ENCODE peak calls at places on chromosomes 1 and 21, in five cellular contexts. One of them, this sample, is unnamed.

GRCh38 chr1:99707535-99708142 is 58.8 kb downstream of the FRRS1 start:
- DNase-seq in NCI-H1092: peak
- DNase-seq in uterus: peak
- DNase-seq in ACHN: peak
- DNase-seq in Kasumi-1: peak
- DNase-seq in this sample: peak

GRCh38 chr1:201361652-201362504 is 15.6 kb downstream of the TNNT2 start:
- DNase-seq in Kasumi-1: peak
- DNase-seq in uterus: no peak
- DNase-seq in NCI-H1092: peak
- DNase-seq in ACHN: peak
- DNase-seq in this sample: peak

GRCh38 chr1:33342041-33342723 is 21.3 kb upstream of the A3GALT2 start:
- DNase-seq in Kasumi-1: no peak
- DNase-seq in uterus: peak
- DNase-seq in ACHN: peak
- DNase-seq in NCI-H1092: peak
- DNase-seq in this sample: peak

GRCh38 chr1:178051071-178051470 is 42.8 kb upstream of the RASAL2 start:
- DNase-seq in Kasumi-1: no peak
- DNase-seq in uterus: no peak
- DNase-seq in NCI-H1092: no peak
- DNase-seq in ACHN: no peak
- DNase-seq in this sample: no peak

GRCh38 chr1:43934279-43934985 is 831 bp downstream of the ARTN start:
- DNase-seq in Kasumi-1: peak
- DNase-seq in NCI-H1092: peak
- DNase-seq in ACHN: peak
- DNase-seq in uterus: peak
- DNase-seq in this sample: peak

GRCh38 chr21:38619865-38620513 is 121.7 kb upstream of the ERG start:
- DNase-seq in uterus: peak
- DNase-seq in NCI-H1092: no peak
- DNase-seq in ACHN: no peak
- DNase-seq in Kasumi-1: no peak
- DNase-seq in this sample: no peak

GRCh38 chr1:189681252-189681919 is 796.3 kb downstream of the BRINP3 start:
- DNase-seq in NCI-H1092: no peak
- DNase-seq in uterus: no peak
- DNase-seq in Kasumi-1: no peak
- DNase-seq in ACHN: no peak
- DNase-seq in this sample: no peak

GRCh38 chr1:57966751-57967406 is 543.0 kb upstream of the DAB1 start:
- DNase-seq in ACHN: peak
- DNase-seq in NCI-H1092: no peak
- DNase-seq in uterus: no peak
- DNase-seq in Kasumi-1: no peak
- DNase-seq in this sample: no peak

GRCh38 chr1:1781526-1781903 is 3.2 kb upstream of the NADK start:
- DNase-seq in NCI-H1092: no peak
- DNase-seq in Kasumi-1: no peak
- DNase-seq in ACHN: no peak
- DNase-seq in uterus: no peak
- DNase-seq in this sample: no peak

GRCh38 chr1:88462481-88463261 is 221.4 kb upstream of the PKN2 start:
- DNase-seq in ACHN: peak
- DNase-seq in NCI-H1092: no peak
- DNase-seq in Kasumi-1: no peak
- DNase-seq in uterus: peak
- DNase-seq in this sample: peak

GRCh38 chr1:145997156-145998023 is 1.0 kb upstream of the TXNIP start:
- DNase-seq in Kasumi-1: peak
- DNase-seq in NCI-H1092: peak
- DNase-seq in uterus: peak
- DNase-seq in ACHN: no peak
- DNase-seq in this sample: peak

GRCh38 chr1:2998503-2999100 is 22.7 kb upstream of the ACTRT2 start:
- DNase-seq in uterus: no peak
- DNase-seq in ACHN: no peak
- DNase-seq in Kasumi-1: no peak
- DNase-seq in NCI-H1092: no peak
- DNase-seq in this sample: no peak

GRCh38 chr1:58738873-58739272 is 39.0 kb upstream of the MYSM1 start:
- DNase-seq in uterus: no peak
- DNase-seq in Kasumi-1: peak
- DNase-seq in ACHN: no peak
- DNase-seq in NCI-H1092: no peak
- DNase-seq in this sample: no peak

GRCh38 chr1:103937763-103938357 is 188.2 kb downstream of the AMY1C start:
- DNase-seq in ACHN: no peak
- DNase-seq in uterus: no peak
- DNase-seq in NCI-H1092: no peak
- DNase-seq in Kasumi-1: no peak
- DNase-seq in this sample: no peak

GRCh38 chr1:18805925-18806849 is 53.3 kb downstream of the TAS1R2 start:
- DNase-seq in NCI-H1092: no peak
- DNase-seq in Kasumi-1: no peak
- DNase-seq in ACHN: peak
- DNase-seq in uterus: no peak
- DNase-seq in this sample: no peak

GRCh38 chr1:79599257-79599656 is 592.7 kb upstream of the ADGRL4 start:
- DNase-seq in ACHN: no peak
- DNase-seq in Kasumi-1: no peak
- DNase-seq in uterus: no peak
- DNase-seq in NCI-H1092: no peak
- DNase-seq in this sample: no peak

GRCh38 chr1:31593770-31594632 is 17.7 kb downstream of the TINAGL1 start:
- DNase-seq in ACHN: peak
- DNase-seq in uterus: peak
- DNase-seq in Kasumi-1: peak
- DNase-seq in NCI-H1092: peak
- DNase-seq in this sample: peak

GRCh38 chr21:16476056-16476850 is 746.5 kb downstream of the USP25 start:
- DNase-seq in Kasumi-1: no peak
- DNase-seq in uterus: no peak
- DNase-seq in ACHN: no peak
- DNase-seq in NCI-H1092: no peak
- DNase-seq in this sample: no peak

GRCh38 chr21:36545776-36546511 is 66.0 kb upstream of the CLDN14 start:
- DNase-seq in Kasumi-1: no peak
- DNase-seq in ACHN: no peak
- DNase-seq in uterus: no peak
- DNase-seq in NCI-H1092: no peak
- DNase-seq in this sample: no peak

GRCh38 chr1:99580451-99580850 is 65.5 kb upstream of the PALMD start:
- DNase-seq in NCI-H1092: no peak
- DNase-seq in ACHN: no peak
- DNase-seq in uterus: peak
- DNase-seq in Kasumi-1: no peak
- DNase-seq in this sample: no peak

GRCh38 chr21:45969921-45970673 is 11.5 kb upstream of the COL6A1 start:
- DNase-seq in uterus: no peak
- DNase-seq in NCI-H1092: no peak
- DNase-seq in ACHN: no peak
- DNase-seq in Kasumi-1: no peak
- DNase-seq in this sample: no peak

GRCh38 chr1:147648933-147649332 is 21.4 kb downstream of the ACP6 start:
- DNase-seq in uterus: no peak
- DNase-seq in NCI-H1092: no peak
- DNase-seq in ACHN: no peak
- DNase-seq in Kasumi-1: no peak
- DNase-seq in this sample: no peak

GRCh38 chr1:147534386-147534785 is 6.9 kb upstream of the BCL9 start:
- DNase-seq in ACHN: no peak
- DNase-seq in uterus: no peak
- DNase-seq in Kasumi-1: no peak
- DNase-seq in NCI-H1092: no peak
- DNase-seq in this sample: no peak

GRCh38 chr1:233359431-233359830 is 31.9 kb downstream of the MAP3K21 start:
- DNase-seq in NCI-H1092: no peak
- DNase-seq in Kasumi-1: no peak
- DNase-seq in uterus: no peak
- DNase-seq in ACHN: peak
- DNase-seq in this sample: peak

GRCh38 chr21:37748351-37748750 is 167.9 kb downstream of the KCNJ6 start:
- DNase-seq in uterus: no peak
- DNase-seq in ACHN: no peak
- DNase-seq in NCI-H1092: no peak
- DNase-seq in Kasumi-1: no peak
- DNase-seq in this sample: no peak

GRCh38 chr1:43049487-43049886 is 90.8 kb upstream of the SLC2A1 start:
- DNase-seq in ACHN: no peak
- DNase-seq in NCI-H1092: no peak
- DNase-seq in Kasumi-1: no peak
- DNase-seq in uterus: no peak
- DNase-seq in this sample: no peak

GRCh38 chr1:3464649-3465025 is 10.2 kb downstream of the ARHGEF16 start:
- DNase-seq in uterus: no peak
- DNase-seq in NCI-H1092: no peak
- DNase-seq in ACHN: no peak
- DNase-seq in Kasumi-1: no peak
- DNase-seq in this sample: no peak

GRCh38 chr1:35923841-35924240 is 7.1 kb upstream of the AGO3 start:
- DNase-seq in Kasumi-1: no peak
- DNase-seq in ACHN: no peak
- DNase-seq in NCI-H1092: no peak
- DNase-seq in uterus: no peak
- DNase-seq in this sample: no peak

GRCh38 chr1:197469620-197470210 is 201.7 kb downstream of the CRB1 start:
- DNase-seq in Kasumi-1: peak
- DNase-seq in ACHN: no peak
- DNase-seq in NCI-H1092: no peak
- DNase-seq in uterus: no peak
- DNase-seq in this sample: no peak

GRCh38 chr1:30597711-30598110 is 125.7 kb downstream of the MATN1 start:
- DNase-seq in NCI-H1092: no peak
- DNase-seq in Kasumi-1: no peak
- DNase-seq in ACHN: no peak
- DNase-seq in uterus: no peak
- DNase-seq in this sample: no peak

GRCh38 chr21:32934829-32935228 is 90.9 kb upstream of the OLIG2 start:
- DNase-seq in Kasumi-1: no peak
- DNase-seq in ACHN: no peak
- DNase-seq in uterus: no peak
- DNase-seq in NCI-H1092: no peak
- DNase-seq in this sample: no peak

GRCh38 chr1:6414443-6414844 is 5.3 kb downstream of the HES2 start:
- DNase-seq in NCI-H1092: peak
- DNase-seq in uterus: no peak
- DNase-seq in Kasumi-1: peak
- DNase-seq in ACHN: peak
- DNase-seq in this sample: peak

GRCh38 chr1:7278827-7279752 is 492.0 kb upstream of the VAMP3 start:
- DNase-seq in ACHN: no peak
- DNase-seq in Kasumi-1: no peak
- DNase-seq in uterus: no peak
- DNase-seq in NCI-H1092: peak
- DNase-seq in this sample: no peak

GRCh38 chr1:59332983-59333382 is 36.1 kb downstream of the FGGY start:
- DNase-seq in NCI-H1092: no peak
- DNase-seq in Kasumi-1: peak
- DNase-seq in ACHN: no peak
- DNase-seq in uterus: no peak
- DNase-seq in this sample: no peak

GRCh38 chr1:223771814-223772770 is 59.8 kb downstream of the CAPN2 start:
- DNase-seq in NCI-H1092: no peak
- DNase-seq in ACHN: peak
- DNase-seq in uterus: peak
- DNase-seq in Kasumi-1: no peak
- DNase-seq in this sample: peak

GRCh38 chr1:39799770-39800470 is 11.3 kb upstream of the BMP8B start:
- DNase-seq in Kasumi-1: peak
- DNase-seq in ACHN: peak
- DNase-seq in NCI-H1092: peak
- DNase-seq in uterus: no peak
- DNase-seq in this sample: peak